ENCODE peak calls at places on chromosomes 5 and 9, in eight cellular contexts. M is MM.1S; I is CD8-positive, alpha-beta T cell; X is coronary artery; U is mammary epithelial cell; V is body of pancreas; R is colonic mucosa; F is PC-3. D is an unnamed sample.

GRCh38 chr9:114602620-114603019 is 8.5 kb upstream of the TMEM268 start:
- DNase-seq in M (no peak), I (no peak), X (no peak), U (peak), V (no peak), R (no peak), F (no peak), D (no peak)

GRCh38 chr5:139654875-139655491 is 6.8 kb downstream of the CXXC5 start:
- DNase-seq in M (no peak), I (no peak), X (no peak), U (no peak), V (peak), R (no peak), F (no peak), D (no peak)

GRCh38 chr5:78569441-78569840 is 79.1 kb downstream of the LHFPL2 start:
- DNase-seq in M (no peak), I (no peak), X (no peak), U (no peak), V (peak), R (no peak), F (no peak), D (no peak)

GRCh38 chr5:126871441-126871840 is 94.5 kb downstream of the LMNB1 start:
- DNase-seq in M (no peak), I (no peak), X (no peak), U (peak), V (no peak), R (no peak), F (no peak), D (no peak)

GRCh38 chr9:109422641-109423040 is 75.5 kb downstream of the PTPN3 start:
- DNase-seq in M (no peak), I (no peak), X (no peak), U (no peak), V (no peak), R (no peak), F (no peak), D (no peak)

GRCh38 chr5:67355135-67355729 is 158.6 kb upstream of the CD180 start:
- DNase-seq in M (no peak), I (no peak), X (no peak), U (no peak), V (no peak), R (no peak), F (no peak), D (no peak)

GRCh38 chr5:108726446-108727091 is 21.1 kb upstream of the FER start:
- DNase-seq in M (no peak), I (no peak), X (no peak), U (peak), V (no peak), R (no peak), F (peak), D (no peak)

GRCh38 chr9:134750450-134751155 is 109.0 kb downstream of the COL5A1 start:
- DNase-seq in M (no peak), I (no peak), X (no peak), U (no peak), V (no peak), R (no peak), F (no peak), D (no peak)

DNA sequence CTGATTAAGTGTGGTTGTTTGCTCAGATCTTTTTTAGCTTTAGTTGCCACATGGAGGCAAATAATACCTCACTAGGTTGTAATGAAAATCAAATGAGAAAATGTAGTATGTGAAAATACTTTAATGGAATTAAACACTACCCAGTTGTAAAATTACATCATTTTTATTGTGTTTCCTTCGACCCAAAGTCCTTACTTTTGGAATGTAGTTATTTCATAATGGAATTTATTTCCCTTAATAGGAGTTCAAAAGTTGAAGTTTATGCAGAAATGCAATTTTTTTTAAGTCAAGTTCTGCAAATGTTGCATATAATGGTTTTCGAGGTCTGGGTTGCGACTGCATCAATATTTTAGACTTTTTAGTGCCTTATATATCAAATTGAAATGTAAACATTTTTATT is 31.0 kb downstream of the TNPO1 start:
- DNase-seq in M (no peak), I (no peak), X (no peak), U (no peak), V (no peak), R (no peak), F (no peak), D (no peak)
- H3K27ac ChIP-seq in M (no peak), I (no peak), X (peak), U (peak), V (peak), R (peak), F (peak), D (no peak)

DNA sequence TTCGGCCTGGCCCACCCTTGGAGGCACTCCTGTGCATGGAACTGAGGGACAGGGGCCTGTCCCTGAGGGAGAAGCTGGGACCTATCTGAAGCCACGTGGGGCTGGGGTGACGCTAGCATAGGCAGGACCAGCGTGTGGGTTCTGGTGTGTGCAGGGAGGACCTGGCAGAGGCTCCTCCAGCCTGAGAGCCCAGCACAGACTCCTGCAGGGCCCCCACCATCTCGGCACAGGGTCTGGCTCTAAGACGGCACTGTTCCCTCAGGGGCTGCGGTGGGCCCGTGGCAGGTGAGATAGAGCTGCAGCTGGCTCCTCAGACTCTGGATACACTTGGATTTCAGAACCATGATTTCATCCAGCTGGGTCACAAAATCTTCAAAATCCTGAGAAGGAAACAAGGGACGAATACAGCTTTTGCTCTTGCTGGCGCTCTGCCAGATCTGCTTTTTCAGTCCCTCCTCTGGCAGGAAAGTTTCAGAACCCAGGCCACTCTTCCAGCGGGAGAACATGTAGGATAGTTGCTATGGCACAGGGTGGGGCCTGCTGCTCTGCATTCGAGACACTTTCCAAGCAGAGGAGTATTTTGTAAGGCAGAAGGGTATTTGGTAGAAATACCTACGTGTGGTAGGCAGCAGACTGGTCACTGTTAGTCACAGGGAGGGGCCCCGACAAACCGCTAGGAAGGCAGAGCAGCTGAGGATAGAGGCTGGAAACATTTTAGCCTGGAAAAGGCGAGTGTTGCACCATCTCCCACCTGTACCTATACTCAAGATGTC is 74.7 kb downstream of the KIF24 start:
- DNase-seq in M (no peak), I (no peak), X (no peak), U (peak), V (peak), R (no peak), F (peak), D (no peak)
- H3K27ac ChIP-seq in M (no peak), I (no peak), X (peak), U (peak), V (peak), R (no peak), F (peak), D (no peak)

GRCh38 chr5:80764786-80765185 is 110.0 kb upstream of the DHFR start:
- DNase-seq in M (no peak), I (no peak), X (no peak), U (no peak), V (no peak), R (no peak), F (no peak), D (no peak)
- H3K27ac ChIP-seq in M (no peak), I (no peak), X (no peak), U (no peak), V (no peak), R (no peak), F (no peak), D (no peak)

GRCh38 chr9:127569819-127570401 is 42.2 kb upstream of the STXBP1 start:
- DNase-seq in M (peak), I (peak), X (no peak), U (peak), V (peak), R (no peak), F (peak), D (peak)
- H3K27ac ChIP-seq in M (peak), I (peak), X (peak), U (peak), V (peak), R (peak), F (peak), D (no peak)

GRCh38 chr9:122071716-122072115 is 21.4 kb downstream of the TTLL11 start:
- DNase-seq in M (no peak), I (no peak), X (no peak), U (no peak), V (no peak), R (no peak), F (no peak), D (no peak)

GRCh38 chr9:122078557-122078956 is 14.6 kb downstream of the TTLL11 start:
- DNase-seq in M (no peak), I (no peak), X (no peak), U (no peak), V (no peak), R (no peak), F (no peak), D (no peak)

GRCh38 chr9:122076773-122077172 is 16.3 kb downstream of the TTLL11 start:
- DNase-seq in M (no peak), I (no peak), X (no peak), U (no peak), V (no peak), R (no peak), F (no peak), D (no peak)

GRCh38 chr9:122076117-122076516 is 17.0 kb downstream of the TTLL11 start:
- DNase-seq in M (no peak), I (no peak), X (no peak), U (no peak), V (no peak), R (no peak), F (no peak), D (no peak)

GRCh38 chr9:122075135-122076030 is 17.7 kb downstream of the TTLL11 start:
- DNase-seq in M (no peak), I (no peak), X (no peak), U (no peak), V (no peak), R (no peak), F (no peak), D (no peak)
- H3K27ac ChIP-seq in M (no peak), I (no peak), X (peak), U (no peak), V (no peak), R (peak), F (no peak), D (no peak)

DNA sequence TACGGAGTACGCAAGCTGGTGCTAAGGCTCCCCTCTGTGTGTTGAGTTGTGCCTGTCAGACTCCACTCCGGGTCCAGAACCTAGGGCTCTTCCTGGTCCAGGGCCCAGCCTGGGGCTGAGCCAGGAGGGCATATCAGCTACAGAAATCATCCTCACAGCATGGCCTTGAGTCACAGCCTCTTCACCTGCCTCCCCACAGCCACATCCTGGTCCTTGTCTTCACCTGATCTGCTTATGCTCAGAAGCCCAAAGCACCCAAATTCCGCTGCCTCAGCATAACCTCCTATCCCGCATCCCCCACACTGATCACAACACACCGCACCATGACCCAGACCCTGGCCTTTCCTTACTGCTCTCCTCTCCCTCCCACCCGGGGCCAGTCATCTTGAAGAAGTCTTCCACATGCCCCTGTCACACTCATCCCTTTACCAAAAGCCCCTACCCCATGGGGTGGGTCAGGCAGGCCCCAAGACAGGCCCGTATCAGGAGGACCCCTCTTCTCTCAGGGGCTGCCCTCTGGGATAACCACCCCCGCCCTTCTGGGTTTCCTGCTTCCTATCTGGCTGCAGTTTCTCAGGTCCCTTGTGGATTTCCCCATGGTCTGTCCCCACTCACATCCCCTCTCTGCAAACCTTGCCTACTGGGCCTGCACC is 1.3 kb upstream of the IL3 start:
- DNase-seq in M (no peak), I (peak), X (peak), U (no peak), V (peak), R (peak), F (no peak), D (no peak)
- H3K27ac ChIP-seq in M (no peak), I (no peak), X (no peak), U (no peak), V (no peak), R (no peak), F (no peak), D (no peak)

GRCh38 chr5:131682824-131683223 is 47.8 kb upstream of the RAPGEF6 start:
- DNase-seq in M (no peak), I (no peak), X (no peak), U (no peak), V (no peak), R (no peak), F (no peak), D (no peak)
- H3K27ac ChIP-seq in M (no peak), I (no peak), X (no peak), U (no peak), V (no peak), R (no peak), F (no peak), D (no peak)

GRCh38 chr5:95823241-95823737 is 763 bp upstream of the GLRX start:
- DNase-seq in M (no peak), I (no peak), X (no peak), U (no peak), V (no peak), R (no peak), F (no peak), D (no peak)
- H3K27ac ChIP-seq in M (peak), I (peak), X (peak), U (peak), V (peak), R (peak), F (peak), D (no peak)

GRCh38 chr5:68396722-68397121 is 181.2 kb downstream of the PIK3R1 start:
- DNase-seq in M (no peak), I (no peak), X (no peak), U (no peak), V (peak), R (peak), F (no peak), D (no peak)

GRCh38 chr5:68395302-68395701 is 179.7 kb downstream of the PIK3R1 start:
- DNase-seq in M (no peak), I (no peak), X (no peak), U (no peak), V (no peak), R (no peak), F (no peak), D (no peak)

GRCh38 chr5:68392608-68393007 is 177.1 kb downstream of the PIK3R1 start:
- DNase-seq in M (no peak), I (no peak), X (no peak), U (no peak), V (no peak), R (no peak), F (no peak), D (peak)

GRCh38 chr5:68398146-68398812 is 182.7 kb downstream of the PIK3R1 start:
- DNase-seq in M (no peak), I (no peak), X (no peak), U (no peak), V (no peak), R (no peak), F (no peak), D (no peak)

GRCh38 chr5:68395844-68396523 is 180.4 kb downstream of the PIK3R1 start:
- DNase-seq in M (no peak), I (no peak), X (no peak), U (no peak), V (peak), R (peak), F (peak), D (no peak)
- H3K27ac ChIP-seq in M (no peak), I (no peak), X (no peak), U (no peak), V (peak), R (peak), F (no peak), D (no peak)

D was measured in Karpas-422.